ENCODE peak calls at places on chromosomes 2 and 18, in ten cellular contexts. E, Z, M, O, B, I, G, R, K and P are unnamed samples.
A peak's percentile ranks its signal among the peaks of the same experiment; 100 is the strongest.

GRCh38 chr2:8024506-8024905 is 657.4 kb upstream of the ID2 start:
- DNase-seq in B (no peak), K (no peak), G (no peak), E (no peak), O (no peak), M (no peak), I (no peak), R (no peak), Z (no peak), P (no peak)

GRCh38 chr2:88252646-88253045 is 82.5 kb downstream of the THNSL2 start:
- DNase-seq in M (no peak), O (no peak), K (no peak), R (no peak), I (no peak), E (no peak), B (no peak), Z (no peak), G (no peak), P (no peak)

GRCh38 chr2:168246483-168247340 is 683 bp downstream of the STK39 start:
- DNase-seq in I (peak; percentile 78), Z (peak; percentile 82), R (peak; percentile 95), M (peak; percentile 88), G (peak; percentile 36), K (peak; percentile 69), B (peak; percentile 57), E (peak; percentile 70), O (peak; percentile 72), P (peak; percentile 69)

GRCh38 chr2:37389984-37390765 is 45.7 kb downstream of the QPCT start:
- DNase-seq in B (peak; percentile 55), E (no peak), G (no peak), Z (peak; percentile 28), R (no peak), M (no peak), I (no peak), K (no peak), O (no peak), P (peak; percentile 34)

GRCh38 chr2:240596491-240596931 is 10.0 kb downstream of the CAPN10 start:
- DNase-seq in I (no peak), K (no peak), O (no peak), B (no peak), R (no peak), E (peak; percentile 24), Z (peak; percentile 16), G (peak; percentile 8), M (peak; percentile 43), P (peak; percentile 84)

GRCh38 chr2:41906325-41906700 is 141.5 kb upstream of the PKDCC start:
- DNase-seq in E (no peak), I (peak; percentile 50), R (no peak), Z (no peak), O (no peak), M (no peak), K (no peak), G (no peak), B (no peak), P (no peak)

GRCh38 chr2:216281881-216282280 is 90.4 kb downstream of the MARCHF4 start:
- DNase-seq in K (no peak), G (no peak), M (no peak), E (no peak), O (no peak), R (no peak), B (no peak), Z (no peak), I (no peak), P (no peak)

GRCh38 chr18:79480171-79480981 is 84.6 kb downstream of the NFATC1 start:
- DNase-seq in E (peak; percentile 17), B (no peak), Z (no peak), R (peak; percentile 76), I (no peak), O (no peak), K (no peak), M (peak; percentile 28), G (no peak), P (no peak)

GRCh38 chr2:8892149-8892548 is 54.7 kb upstream of the KIDINS220 start:
- DNase-seq in B (no peak), E (no peak), Z (no peak), I (no peak), R (no peak), K (no peak), M (no peak), G (no peak), O (no peak), P (no peak)

GRCh38 chr2:40716879-40717278 is 265.0 kb upstream of the SLC8A1 start:
- DNase-seq in K (no peak), I (no peak), G (no peak), M (no peak), B (no peak), E (no peak), R (no peak), O (no peak), Z (no peak), P (no peak)

GRCh38 chr2:26693287-26693849 is 846 bp downstream of the KCNK3 start:
- DNase-seq in R (no peak), O (no peak), M (no peak), I (peak; percentile 73), E (peak; percentile 27), B (no peak), G (no peak), K (no peak), Z (no peak), P (peak; percentile 32)

GRCh38 chr2:218438601-218439000 is 19.7 kb downstream of the VIL1 start:
- DNase-seq in G (no peak), B (no peak), I (no peak), Z (peak; percentile 23), K (peak; percentile 61), O (no peak), E (peak; percentile 49), M (no peak), R (peak; percentile 64), P (no peak)

GRCh38 chr2:26685312-26685711 is 7.2 kb upstream of the KCNK3 start:
- DNase-seq in Z (no peak), M (no peak), E (no peak), I (peak; percentile 79), B (no peak), O (no peak), R (peak; percentile 30), K (no peak), G (no peak), P (no peak)

GRCh38 chr2:236343400-236344161 is 79.4 kb upstream of the ASB18 start:
- DNase-seq in R (no peak), K (peak; percentile 81), M (no peak), O (no peak), E (no peak), B (peak; percentile 37), G (peak; percentile 60), I (peak; percentile 88), Z (peak; percentile 47), P (peak; percentile 45)

GRCh38 chr2:58146707-58147106 is 94.4 kb downstream of the FANCL start:
- DNase-seq in G (no peak), B (peak; percentile 7), O (no peak), Z (no peak), M (no peak), K (no peak), R (no peak), I (no peak), E (no peak), P (no peak)

DNA sequence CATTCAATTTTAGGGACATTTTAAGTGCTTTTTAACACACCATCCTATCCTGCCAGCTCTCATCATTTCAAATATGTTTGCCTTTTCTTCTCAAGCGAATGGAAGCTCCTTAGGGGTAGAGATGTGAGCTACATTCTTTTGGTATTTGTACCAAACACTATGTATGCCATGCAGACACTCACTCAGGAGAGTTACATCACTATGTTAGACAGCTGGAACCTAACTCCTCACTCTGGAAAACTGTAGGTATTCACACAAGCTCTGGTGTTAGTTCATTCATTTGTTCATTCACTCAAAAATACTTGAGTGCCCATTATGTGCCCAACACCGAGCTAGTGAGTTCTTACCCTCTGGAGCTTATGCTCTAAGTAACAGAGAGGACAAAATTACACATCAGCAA is 26.4 kb upstream of the RNU4ATAC start:
- DNase-seq in R (no peak), Z (no peak), M (no peak), E (no peak), I (no peak), K (no peak), O (no peak), B (no peak), G (no peak), P (no peak)
- H3K27ac ChIP-seq in R (no peak overlapping the region), Z (no peak overlapping the region), M (no peak overlapping the region), E (no peak overlapping the region), I (no peak overlapping the region), K (no peak overlapping the region), O (no peak overlapping the region), B (no peak overlapping the region), G (no peak overlapping the region), P (no peak overlapping the region)

DNA sequence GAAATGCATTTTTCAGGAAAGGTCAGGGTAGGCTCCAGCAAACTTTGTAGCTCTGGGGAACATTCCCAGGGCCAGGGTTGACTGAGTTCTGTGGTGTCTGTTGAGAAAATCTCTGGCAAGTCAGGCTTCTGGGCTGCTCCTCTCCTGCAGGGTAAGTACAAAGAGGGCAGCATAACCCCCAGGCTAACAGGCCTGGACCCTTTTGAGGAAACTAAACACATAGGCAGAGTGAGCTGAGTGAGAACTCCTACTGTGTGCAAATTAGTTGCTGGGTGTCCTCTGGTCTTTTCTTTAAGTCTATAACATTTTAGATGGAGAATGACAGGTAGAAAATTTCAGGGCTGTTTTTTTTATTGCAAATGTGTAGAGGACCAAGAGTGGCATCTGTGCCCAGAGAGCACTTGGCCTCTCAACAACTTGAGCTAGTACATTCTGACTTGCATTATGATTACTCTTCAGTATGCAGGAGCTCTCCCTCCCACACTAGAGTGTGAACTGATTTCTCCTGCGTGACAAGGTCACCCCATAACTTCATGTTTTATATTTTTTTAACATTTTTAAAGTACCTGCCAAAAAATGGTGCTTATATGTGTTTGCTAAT is 49.9 kb downstream of the GPR39 start:
- DNase-seq in O (no peak), E (no peak), B (no peak), I (no peak), Z (no peak), R (no peak), G (no peak), K (no peak), M (no peak), P (no peak)
- H3K9me3 ChIP-seq in O (peaks cover 7% of the 10 kb centered on the region), E (no peaks in the 10 kb centered on the region), B (peaks cover 1% of the 10 kb centered on the region), I (no peaks in the 10 kb centered on the region), Z (peaks cover 37% of the 10 kb centered on the region), R (peaks cover 65% of the 10 kb centered on the region), G (peaks cover 4% of the 10 kb centered on the region), K (no peaks in the 10 kb centered on the region), M (no peaks in the 10 kb centered on the region), P (no peaks in the 10 kb centered on the region)

DNA sequence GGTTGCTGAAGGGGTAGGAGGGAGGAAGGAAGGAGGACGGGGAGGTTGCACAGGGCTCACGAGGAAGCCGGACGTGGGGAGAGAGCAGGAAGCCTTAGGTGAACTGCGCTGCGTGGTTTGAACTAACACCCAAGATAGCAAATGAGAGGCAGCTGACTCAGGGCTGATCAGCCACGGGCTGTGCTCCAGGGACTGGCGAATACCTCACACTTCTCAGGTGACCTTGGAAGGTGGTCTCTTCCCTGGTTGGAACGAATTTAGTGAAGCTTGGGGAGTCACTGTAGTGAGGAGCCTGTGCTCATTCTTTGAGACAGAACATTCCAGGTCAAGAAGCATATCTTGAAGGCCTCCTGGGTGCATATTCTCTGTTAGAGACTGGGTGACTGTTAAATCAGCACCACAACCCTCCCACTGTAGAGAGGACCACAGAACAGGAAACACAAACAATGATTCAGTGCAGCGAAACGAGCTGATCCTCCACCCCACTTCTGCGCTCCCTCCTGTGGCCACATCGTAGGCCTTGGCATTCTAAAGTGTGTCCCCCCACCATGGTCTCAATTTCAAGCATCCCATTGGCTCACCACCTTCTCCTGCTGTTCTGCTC is 33.8 kb downstream of the TOGARAM2 start:
- DNase-seq in Z (peak; percentile 59), G (no peak), O (no peak), E (peak; percentile 37), K (peak; percentile 37), R (peak; percentile 90), I (no peak), M (no peak), B (peak; percentile 28), P (peak; percentile 75)
- TF ChIP-seq POLR2A in Z (no peak), G (no peak), O (no peak), E (no peak), K (no peak), R (no peak), I (no peak), M (no peak), B (no peak), P (no peak)

GRCh38 chr2:70551156-70551555 is 2.5 kb downstream of the TGFA start:
- DNase-seq in K (no peak), G (no peak), R (no peak), Z (no peak), O (no peak), E (no peak), M (no peak), I (no peak), B (no peak), P (no peak)
- H3K27ac ChIP-seq in K (no peak overlapping the region), G (no peak overlapping the region), R (no peak overlapping the region), Z (peak overlapping the region; percentile 27), O (no peak overlapping the region), E (no peak overlapping the region), M (no peak overlapping the region), I (no peak overlapping the region), B (no peak overlapping the region), P (no peak overlapping the region)